ENCODE peak calls at places on chromosome 7, in ten cellular contexts. O, M, E, L, F, Q, U, Z, B and G are unnamed samples.

GRCh38 chr7:137169282-137169698 is 174.2 kb downstream of the PTN start:
- DNase-seq in O (peak; percentile 3), L (peak; percentile 73), F (peak; percentile 86), Q (peak; percentile 29), B (peak; percentile 40), Z (peak; percentile 85), M (peak; percentile 38), E (peak; percentile 58), U (no peak), G (no peak)

GRCh38 chr7:144497296-144497695 is 93.8 kb upstream of the NOBOX start:
- DNase-seq in M (no peak), O (no peak), U (no peak), F (no peak), Q (no peak), E (no peak), L (no peak), B (no peak), Z (no peak), G (no peak)

GRCh38 chr7:94266278-94266677 is 128.4 kb upstream of the COL1A2 start:
- DNase-seq in L (peak; percentile 70), O (no peak), M (peak; percentile 19), U (no peak), Q (peak; percentile 24), B (no peak), E (peak; percentile 30), Z (no peak), F (peak; percentile 61), G (no peak)

GRCh38 chr7:143477501-143478150 is at the start of gene TAS2R41:
- DNase-seq in E (no peak), L (no peak), M (peak; percentile 45), Q (no peak), O (no peak), Z (no peak), F (no peak), B (no peak), U (no peak), G (no peak)

GRCh38 chr7:81956520-81956919 is 186.7 kb upstream of the HGF start:
- DNase-seq in E (peak; percentile 59), B (no peak), Z (peak; percentile 73), Q (no peak), U (no peak), O (peak; percentile 63), M (no peak), L (peak; percentile 50), F (peak; percentile 62), G (no peak)

GRCh38 chr7:132368246-132368900 is 207.9 kb downstream of the PLXNA4 start:
- DNase-seq in O (no peak), U (no peak), F (no peak), E (no peak), L (no peak), M (peak; percentile 67), Z (no peak), Q (no peak), B (no peak), G (no peak)

GRCh38 chr7:22751341-22751740 is 24.3 kb downstream of the IL6 start:
- DNase-seq in Q (no peak), Z (no peak), E (no peak), F (no peak), O (no peak), L (no peak), B (no peak), M (no peak), U (no peak), G (no peak)

GRCh38 chr7:43244782-43245181 is 132.3 kb downstream of the HECW1 start:
- DNase-seq in B (no peak), M (no peak), O (no peak), Z (no peak), E (no peak), L (no peak), F (no peak), U (no peak), Q (no peak), G (no peak)

GRCh38 chr7:57071-57470 is 135.3 kb upstream of the FAM20C start:
- DNase-seq in E (no peak), U (no peak), M (no peak), L (no peak), F (no peak), O (no peak), Z (no peak), B (no peak), Q (no peak), G (no peak)

GRCh38 chr7:66140924-66141323 is 26.3 kb downstream of the CRCP start:
- DNase-seq in B (peak; percentile 68), E (peak; percentile 51), F (peak; percentile 77), L (peak; percentile 92), U (no peak), M (peak; percentile 41), Q (peak; percentile 56), O (no peak), Z (peak; percentile 84), G (no peak)

GRCh38 chr7:1193593-1194424 is 33.8 kb upstream of the ZFAND2A start:
- DNase-seq in M (peak; percentile 35), L (peak; percentile 79), Q (peak; percentile 39), Z (peak; percentile 39), F (peak; percentile 71), B (peak; percentile 55), E (peak; percentile 69), U (no peak), O (peak; percentile 27), G (no peak)

GRCh38 chr7:36794689-36795088 is 70.4 kb upstream of the AOAH start:
- DNase-seq in L (no peak), Q (peak; percentile 96), Z (no peak), E (no peak), F (no peak), O (no peak), B (no peak), U (no peak), M (no peak), G (no peak)

GRCh38 chr7:111835066-111835465 is 272.8 kb upstream of the IMMP2L start:
- DNase-seq in F (peak; percentile 90), L (peak; percentile 88), U (no peak), B (no peak), E (no peak), Q (peak; percentile 63), Z (peak; percentile 89), M (no peak), O (no peak), G (no peak)

DNA sequence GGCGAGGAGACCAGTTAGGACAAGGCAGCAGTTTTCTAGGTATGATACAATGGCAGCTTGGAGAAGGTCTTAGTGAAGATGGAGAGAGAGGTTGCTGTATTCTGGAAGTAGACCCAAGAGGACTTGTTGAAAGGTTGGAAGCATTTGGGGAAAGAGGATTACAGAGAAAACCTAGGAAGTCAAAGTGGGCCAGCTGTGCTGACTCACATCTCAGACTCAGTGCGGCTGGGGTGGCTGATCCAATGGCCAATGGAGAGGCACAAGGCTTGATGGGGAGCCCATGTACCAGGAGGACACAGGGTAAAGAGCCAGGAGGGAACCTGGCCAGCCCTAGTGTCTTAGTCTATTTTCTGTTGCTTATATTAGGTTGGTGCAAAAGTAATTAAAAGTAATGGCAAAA is 194.5 kb upstream of the GALNT17 start:
- DNase-seq in U (no peak), M (no peak), Z (no peak), F (no peak), B (no peak), Q (no peak), L (no peak), O (no peak), E (no peak), G (no peak)
- H3K9me3 ChIP-seq in U (no peaks in the 10 kb centered on the region), M (no peaks in the 10 kb centered on the region), Z (peaks cover 19% of the 10 kb centered on the region), F (no peaks in the 10 kb centered on the region), B (no peaks in the 10 kb centered on the region), Q (peaks cover 20% of the 10 kb centered on the region), L (no peaks in the 10 kb centered on the region), O (no peaks in the 10 kb centered on the region), E (no peaks in the 10 kb centered on the region), G (peaks cover 3% of the 10 kb centered on the region)

GRCh38 chr7:93133020-93133419 is 15.2 kb downstream of the SAMD9L start:
- DNase-seq in Z (no peak), U (no peak), E (no peak), L (no peak), F (no peak), Q (no peak), O (no peak), M (no peak), B (no peak), G (no peak)

GRCh38 chr7:93132216-93132615 is 14.4 kb upstream of the SAMD9 start:
- DNase-seq in B (no peak), L (no peak), Z (no peak), E (no peak), O (no peak), Q (no peak), F (no peak), M (no peak), U (no peak), G (no peak)
- H3K9me3 ChIP-seq in B (peaks cover 96% of the 10 kb centered on the region), L (no peaks in the 10 kb centered on the region), Z (no peaks in the 10 kb centered on the region), E (peaks cover 11% of the 10 kb centered on the region), O (peaks cover 12% of the 10 kb centered on the region), Q (no peaks in the 10 kb centered on the region), F (peaks cover 39% of the 10 kb centered on the region), M (no peaks in the 10 kb centered on the region), U (peaks cover 68% of the 10 kb centered on the region), G (peaks cover 13% of the 10 kb centered on the region)

GRCh38 chr7:97390915-97391593 is 273.6 kb downstream of the SDHAF3 start:
- DNase-seq in E (no peak), L (no peak), Q (no peak), Z (no peak), B (no peak), F (no peak), M (no peak), U (no peak), O (no peak), G (no peak)

GRCh38 chr7:97390052-97390451 is 272.6 kb downstream of the SDHAF3 start:
- DNase-seq in M (no peak), U (no peak), Q (no peak), Z (no peak), O (no peak), F (no peak), B (no peak), E (no peak), L (no peak), G (no peak)
- H3K9me3 ChIP-seq in M (no peaks in the 10 kb centered on the region), U (no peaks in the 10 kb centered on the region), Q (peaks cover 2% of the 10 kb centered on the region), Z (peaks cover 7% of the 10 kb centered on the region), O (no peaks in the 10 kb centered on the region), F (no peaks in the 10 kb centered on the region), B (no peaks in the 10 kb centered on the region), E (no peaks in the 10 kb centered on the region), L (no peaks in the 10 kb centered on the region), G (no peaks in the 10 kb centered on the region)

GRCh38 chr7:154306036-154306435 is 253.8 kb downstream of the DPP6 start:
- DNase-seq in L (no peak), E (no peak), O (no peak), B (no peak), Q (no peak), Z (no peak), M (no peak), U (no peak), F (no peak), G (no peak)

GRCh38 chr7:154299736-154300135 is 247.5 kb downstream of the DPP6 start:
- DNase-seq in Q (no peak), M (no peak), F (no peak), E (no peak), L (no peak), B (no peak), O (no peak), U (no peak), Z (no peak), G (no peak)

GRCh38 chr7:154304740-154305679 is 252.8 kb downstream of the DPP6 start:
- DNase-seq in M (no peak), Z (no peak), F (no peak), U (no peak), E (no peak), Q (no peak), B (no peak), O (no peak), L (no peak), G (no peak)

GRCh38 chr7:154304231-154304630 is 252.0 kb downstream of the DPP6 start:
- DNase-seq in M (no peak), E (no peak), L (no peak), U (no peak), B (no peak), Z (no peak), F (no peak), O (no peak), Q (no peak), G (no peak)

GRCh38 chr7:154302380-154302779 is 250.2 kb downstream of the DPP6 start:
- DNase-seq in M (no peak), Q (no peak), Z (no peak), F (no peak), U (no peak), B (no peak), E (no peak), O (no peak), L (no peak), G (no peak)
- H3K9me3 ChIP-seq in M (no peaks in the 10 kb centered on the region), Q (peaks cover 20% of the 10 kb centered on the region), Z (peaks cover 43% of the 10 kb centered on the region), F (no peaks in the 10 kb centered on the region), U (peaks cover 4% of the 10 kb centered on the region), B (no peaks in the 10 kb centered on the region), E (no peaks in the 10 kb centered on the region), O (no peaks in the 10 kb centered on the region), L (no peaks in the 10 kb centered on the region), G (no peaks in the 10 kb centered on the region)